ENCODE peak calls at places on chromosomes 4 and X, in six cellular contexts. O, S, K, R, M and E are unnamed samples.

GRCh38 chr4:44425614-44426208 is 22.9 kb downstream of the KCTD8 start:
- DNase-seq in O (peak; percentile 23), S (peak; percentile 28), K (no peak), R (no peak), M (no peak), E (no peak)

GRCh38 chr4:73730854-73731253 is 9.5 kb upstream of the CXCL8 start:
- DNase-seq in O (no peak), S (no peak), K (no peak), R (no peak), M (no peak), E (no peak)

GRCh38 chr4:7905461-7905915 is 34.2 kb downstream of the AFAP1 start:
- DNase-seq in O (no peak), S (no peak), K (no peak), R (no peak), M (no peak), E (no peak)

GRCh38 chr4:16026155-16026761 is 57.6 kb downstream of the PROM1 start:
- DNase-seq in O (peak; percentile 59), S (no peak), K (peak; percentile 69), R (no peak), M (peak; percentile 52), E (peak; percentile 32)

GRCh38 chr4:102625232-102625930 is 124.2 kb downstream of the NFKB1 start:
- DNase-seq in O (no peak), S (peak; percentile 17), K (peak; percentile 72), R (peak; percentile 42), M (peak; percentile 77), E (peak; percentile 50)

GRCh38 chrX:72349190-72349589 is 43.5 kb upstream of the CITED1 start:
- DNase-seq in O (no peak), S (no peak), K (no peak), R (no peak), M (peak; percentile 30), E (no peak)

GRCh38 chr4:159414305-159414704 is 311.4 kb downstream of the RAPGEF2 start:
- DNase-seq in O (no peak), S (no peak), K (no peak), R (no peak), M (no peak), E (no peak)

GRCh38 chrX:111568356-111568755 is 56.9 kb downstream of the SERTM2 start:
- DNase-seq in O (no peak), S (no peak), K (no peak), R (no peak), M (no peak), E (peak; percentile 8)

GRCh38 chr4:109973529-109973905 is 60.8 kb downstream of the EGF start:
- DNase-seq in O (no peak), S (no peak), K (no peak), R (no peak), M (no peak), E (no peak)

GRCh38 chrX:39519566-39520301 is 578.0 kb downstream of the BCOR start:
- DNase-seq in O (no peak), S (no peak), K (no peak), R (no peak), M (no peak), E (no peak)

GRCh38 chr4:184253072-184253420 is 35.4 kb upstream of the ENPP6 start:
- DNase-seq in O (no peak), S (no peak), K (no peak), R (no peak), M (no peak), E (no peak)

GRCh38 chr4:139743027-139743426 is 77.4 kb downstream of the MGST2 start:
- DNase-seq in O (no peak), S (no peak), K (no peak), R (no peak), M (no peak), E (no peak)

GRCh38 chr4:156109943-156110925 is 156.6 kb upstream of the CTSO start:
- DNase-seq in O (no peak), S (no peak), K (no peak), R (no peak), M (no peak), E (peak; percentile 83)

GRCh38 chr4:150297861-150298474 is 219.7 kb downstream of the DCLK2 start:
- DNase-seq in O (peak; percentile 43), S (no peak), K (peak; percentile 56), R (peak; percentile 21), M (peak; percentile 32), E (peak; percentile 43)

GRCh38 chrX:41086627-41086932 is 1.3 kb downstream of the USP9X start:
- DNase-seq in O (no peak), S (no peak), K (no peak), R (no peak), M (no peak), E (no peak)

GRCh38 chr4:57211131-57211530 is 100.9 kb upstream of the IGFBP7 start:
- DNase-seq in O (no peak), S (no peak), K (no peak), R (no peak), M (no peak), E (no peak)

GRCh38 chr4:649751-650310 is 24.2 kb downstream of the ATP5ME start:
- DNase-seq in O (no peak), S (no peak), K (no peak), R (no peak), M (no peak), E (no peak)

GRCh38 chr4:42638993-42639392 is 17.9 kb downstream of the ATP8A1 start:
- DNase-seq in O (no peak), S (no peak), K (no peak), R (no peak), M (peak; percentile 57), E (no peak)

GRCh38 chr4:41058426-41058825 is 155.9 kb downstream of the APBB2 start:
- DNase-seq in O (no peak), S (no peak), K (no peak), R (no peak), M (no peak), E (no peak)

GRCh38 chr4:143343276-143343831 is 6.7 kb downstream of the GAB1 start:
- DNase-seq in O (no peak), S (no peak), K (no peak), R (no peak), M (no peak), E (no peak)

GRCh38 chr4:170979736-170980135 is 833.5 kb upstream of the GALNTL6 start:
- DNase-seq in O (no peak), S (no peak), K (no peak), R (no peak), M (no peak), E (peak; percentile 12)

GRCh38 chr4:100391086-100391485 is 126.7 kb downstream of the EMCN start:
- DNase-seq in O (no peak), S (no peak), K (no peak), R (no peak), M (no peak), E (no peak)

GRCh38 chrX:41621236-41621651 is 67.5 kb upstream of the GPR34 start:
- DNase-seq in O (no peak), S (no peak), K (no peak), R (no peak), M (no peak), E (peak; percentile 14)

GRCh38 chr4:145279122-145279960 is 99.0 kb upstream of the OTUD4 start:
- DNase-seq in O (no peak), S (no peak), K (no peak), R (no peak), M (no peak), E (peak; percentile 65)

GRCh38 chr4:139552506-139552905 is 3.5 kb downstream of the SETD7 start:
- DNase-seq in O (no peak), S (no peak), K (no peak), R (no peak), M (no peak), E (no peak)

GRCh38 chr4:104677122-104677521 is 182.4 kb upstream of the CXXC4 start:
- DNase-seq in O (peak; percentile 49), S (no peak), K (no peak), R (peak; percentile 8), M (no peak), E (no peak)

GRCh38 chrX:41759817-41760216 is 35.8 kb downstream of the GPR82 start:
- DNase-seq in O (no peak), S (no peak), K (peak; percentile 9), R (no peak), M (peak; percentile 25), E (peak; percentile 3)

GRCh38 chr4:143745874-143746273 is 45.4 kb upstream of the FREM3 start:
- DNase-seq in O (no peak), S (no peak), K (no peak), R (no peak), M (no peak), E (no peak)